ENCODE peak calls at places on chromosomes 16 and 17, in seven cellular contexts. D, P, I, F, L, N and M are unnamed samples.

GRCh38 chr16:278863-279366 is 1.5 kb upstream of the ARHGDIG start:
- DNase-seq in D (no peak), P (no peak), I (peak), F (peak), L (peak), N (peak), M (no peak)

GRCh38 chr16:50999181-50999580 is 151.9 kb downstream of the SALL1 start:
- DNase-seq in D (no peak), P (no peak), I (no peak), F (no peak), L (no peak), N (no peak), M (no peak)

GRCh38 chr17:12619444-12620199 is 46.1 kb upstream of the MYOCD start:
- DNase-seq in D (no peak), P (no peak), I (no peak), F (no peak), L (no peak), N (no peak), M (no peak)

GRCh38 chr16:12458051-12458450 is 345.6 kb downstream of the CPPED1 start:
- DNase-seq in D (no peak), P (no peak), I (no peak), F (no peak), L (no peak), N (no peak), M (no peak)

GRCh38 chr17:28579526-28579925 is 2.8 kb upstream of the ALDOC start:
- DNase-seq in D (no peak), P (no peak), I (no peak), F (no peak), L (no peak), N (no peak), M (no peak)

GRCh38 chr17:1492249-1493206 is at the start of gene MYO1C:
- DNase-seq in D (no peak), P (no peak), I (no peak), F (no peak), L (no peak), N (no peak), M (no peak)

GRCh38 chr17:30908717-30909420 is 2.8 kb upstream of the TEFM start:
- DNase-seq in D (no peak), P (no peak), I (no peak), F (no peak), L (no peak), N (no peak), M (no peak)

GRCh38 chr16:84766978-84767773 is 52.6 kb upstream of the CRISPLD2 start:
- DNase-seq in D (no peak), P (no peak), I (no peak), F (no peak), L (no peak), N (no peak), M (no peak)

GRCh38 chr17:44820631-44821196 is 9.4 kb downstream of the GJC1 start:
- DNase-seq in D (no peak), P (no peak), I (peak), F (no peak), L (no peak), N (peak), M (no peak)

GRCh38 chr16:77344306-77344705 is 90.5 kb downstream of the ADAMTS18 start:
- DNase-seq in D (no peak), P (no peak), I (no peak), F (no peak), L (no peak), N (no peak), M (no peak)

GRCh38 chr17:49557204-49558024 is 18.3 kb upstream of the NXPH3 start:
- DNase-seq in D (no peak), P (no peak), I (peak), F (no peak), L (peak), N (no peak), M (peak)

GRCh38 chr17:77692571-77693161 is 265.8 kb upstream of the TNRC6C start:
- DNase-seq in D (peak), P (no peak), I (peak), F (no peak), L (peak), N (no peak), M (no peak)

GRCh38 chr17:76493505-76494167 is 7.6 kb downstream of the RHBDF2 start:
- DNase-seq in D (no peak), P (no peak), I (peak), F (no peak), L (no peak), N (no peak), M (no peak)

GRCh38 chr16:54655171-54655590 is 275.5 kb upstream of the IRX5 start:
- DNase-seq in D (peak), P (no peak), I (no peak), F (peak), L (no peak), N (no peak), M (no peak)

GRCh38 chr17:56918916-56919315 is 5.1 kb upstream of the TRIM25 start:
- DNase-seq in D (no peak), P (no peak), I (peak), F (no peak), L (no peak), N (no peak), M (no peak)

GRCh38 chr17:34177642-34178041 is 77.4 kb upstream of the CCL2 start:
- DNase-seq in D (no peak), P (no peak), I (peak), F (no peak), L (no peak), N (no peak), M (no peak)

DNA sequence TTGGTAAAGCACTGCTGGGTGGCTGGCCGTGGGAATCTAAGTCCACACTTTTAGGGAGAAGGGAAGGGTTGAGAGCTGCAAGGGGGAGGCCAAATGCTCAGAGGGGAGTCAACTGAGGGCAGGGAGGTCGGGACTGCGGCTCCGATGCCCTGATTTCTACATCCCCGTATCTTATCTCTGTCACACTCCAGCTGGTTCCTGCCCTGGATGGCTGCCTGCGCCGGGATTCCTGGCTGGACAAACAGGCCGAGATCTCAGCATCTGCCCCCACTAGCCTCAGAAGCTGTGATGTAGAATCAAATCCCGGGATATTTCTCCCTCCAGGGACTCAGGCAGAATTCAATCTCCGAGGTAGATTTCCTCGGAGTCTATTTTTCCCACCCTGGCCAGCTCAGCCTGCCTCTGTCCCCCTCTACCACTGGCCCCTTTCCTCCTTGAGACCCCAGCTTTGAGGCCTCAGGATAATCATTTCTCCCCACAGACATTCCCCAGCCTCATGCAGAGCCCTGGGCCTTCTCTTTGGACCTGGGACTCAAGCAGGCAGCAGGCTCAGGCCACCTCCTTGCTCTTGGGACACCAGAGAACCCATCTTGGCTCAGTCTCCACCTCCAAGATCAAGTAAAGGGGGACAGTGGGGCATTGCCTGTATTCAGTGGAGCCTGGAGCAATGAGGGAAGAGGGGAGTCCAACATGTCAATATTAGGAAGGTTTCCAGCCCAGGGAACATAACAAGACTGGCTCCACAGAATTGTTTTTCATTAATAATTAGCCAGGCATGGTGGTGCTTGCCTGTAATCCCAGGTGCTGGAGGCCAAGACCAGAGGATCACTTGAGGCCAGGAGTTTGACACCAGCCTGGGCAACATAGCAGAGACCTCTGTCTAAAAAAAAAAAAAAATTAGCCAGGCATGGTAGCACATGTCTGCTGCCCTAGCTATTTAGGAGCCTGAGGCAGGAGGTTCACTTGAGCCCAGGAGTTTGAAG is 1.8 kb downstream of the SHBG start:
- DNase-seq in D (no peak), P (no peak), I (no peak), F (no peak), L (no peak), N (no peak), M (no peak)
- H3K4me3 ChIP-seq in D (no peak), P (no peak), I (no peak), F (no peak), L (no peak), N (no peak), M (no peak)

GRCh38 chr17:69460963-69461922 is 46.7 kb downstream of the MAP2K6 start:
- DNase-seq in D (no peak), P (no peak), I (no peak), F (no peak), L (no peak), N (no peak), M (no peak)
- H3K4me3 ChIP-seq in D (no peak), P (peak), I (no peak), F (no peak), L (no peak), N (no peak), M (no peak)

DNA sequence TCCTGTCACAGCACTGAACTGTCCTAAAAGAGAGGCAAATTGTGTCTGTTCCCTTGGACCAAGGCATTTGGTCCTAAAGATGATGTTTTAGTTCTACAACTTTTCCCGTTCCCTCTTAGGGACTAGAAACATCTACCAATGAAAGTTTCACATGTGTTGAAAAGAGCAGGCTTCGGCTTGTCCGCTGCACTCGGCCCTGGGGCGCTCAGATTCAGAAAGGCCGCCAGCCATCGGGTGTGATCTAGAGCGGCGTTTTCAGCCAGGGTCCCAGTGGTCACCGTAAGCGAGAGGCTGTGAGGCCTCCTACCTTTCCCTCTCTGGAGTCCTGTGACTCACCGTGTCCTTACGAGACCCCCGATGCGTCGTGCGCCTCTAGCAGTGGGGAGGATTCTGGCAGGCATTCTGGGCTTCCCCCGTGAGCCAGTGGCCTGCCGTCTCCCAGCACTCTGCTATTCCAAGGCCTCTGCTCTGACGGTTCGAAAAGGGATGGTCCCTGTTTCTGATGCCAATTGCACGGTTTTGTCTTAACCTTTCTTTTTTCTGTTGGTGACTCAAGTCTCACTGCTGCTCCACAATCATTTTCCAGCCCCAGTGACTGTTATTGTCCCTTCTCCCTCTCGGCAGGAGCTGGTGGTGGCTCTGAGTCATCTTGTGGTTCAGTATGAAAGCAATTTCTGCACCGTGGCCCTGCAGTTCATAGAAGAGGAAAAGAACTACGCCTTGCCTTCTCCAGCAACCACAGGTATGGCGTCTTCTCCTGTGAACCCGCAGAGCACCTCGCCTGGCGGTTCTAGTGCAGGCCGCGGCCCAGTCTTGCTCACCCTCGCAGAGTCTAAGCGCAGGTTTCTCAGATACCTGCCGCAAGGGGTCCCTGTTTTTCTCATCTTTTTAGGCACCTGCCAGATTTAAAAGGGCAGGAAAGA is 100.3 kb upstream of the CHMP6 start:
- DNase-seq in D (no peak), P (peak), I (peak), F (no peak), L (peak), N (peak), M (no peak)
- H3K4me3 ChIP-seq in D (no peak), P (peak), I (no peak), F (no peak), L (peak), N (no peak), M (no peak)

GRCh38 chr16:88885693-88886253 is 19.3 kb upstream of the PABPN1L start:
- DNase-seq in D (no peak), P (no peak), I (no peak), F (no peak), L (no peak), N (no peak), M (no peak)

GRCh38 chr16:88884569-88885271 is 18.3 kb upstream of the PABPN1L start:
- DNase-seq in D (no peak), P (no peak), I (no peak), F (no peak), L (no peak), N (no peak), M (no peak)

GRCh38 chr16:88888057-88888777 is 21.8 kb upstream of the PABPN1L start:
- DNase-seq in D (no peak), P (no peak), I (no peak), F (no peak), L (no peak), N (no peak), M (no peak)

GRCh38 chr16:88886915-88887521 is 20.6 kb upstream of the PABPN1L start:
- DNase-seq in D (peak), P (no peak), I (peak), F (peak), L (no peak), N (no peak), M (no peak)

DNA sequence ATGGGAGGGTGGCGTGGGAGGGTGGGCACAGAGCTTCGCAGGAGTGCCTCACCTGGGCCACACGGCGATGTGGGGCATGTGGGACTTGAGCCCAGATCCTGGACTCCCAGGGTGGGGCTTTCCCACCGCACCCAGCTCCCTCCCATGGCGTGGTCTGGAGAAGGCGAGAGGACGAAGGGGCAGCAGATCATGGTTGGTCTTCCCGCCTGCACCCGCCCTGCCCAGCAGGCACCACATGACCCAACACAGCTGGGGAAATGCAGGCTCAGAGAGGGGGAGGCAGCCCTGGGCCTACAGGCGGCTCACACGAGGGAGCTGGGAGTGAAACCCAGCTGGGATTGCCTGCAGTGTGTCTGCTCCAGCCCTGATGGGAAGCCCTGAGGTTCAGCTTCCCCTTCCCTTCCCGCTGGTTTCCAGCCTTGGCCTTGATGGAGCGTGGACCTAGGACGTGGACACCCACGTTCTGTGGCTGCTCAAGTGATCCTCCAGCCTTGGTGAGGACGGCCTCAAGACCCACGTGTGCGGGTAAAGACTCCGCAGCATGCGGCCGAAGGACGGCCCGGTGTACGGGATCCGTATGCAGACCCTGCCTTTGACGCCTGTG is 20.0 kb upstream of the PABPN1L start:
- DNase-seq in D (no peak), P (no peak), I (peak), F (no peak), L (no peak), N (no peak), M (no peak)
- H3K4me3 ChIP-seq in D (no peak), P (no peak), I (no peak), F (no peak), L (no peak), N (no peak), M (no peak)

GRCh38 chr17:63246344-63246743 is 199.8 kb downstream of the CYB561 start:
- DNase-seq in D (no peak), P (no peak), I (peak), F (no peak), L (no peak), N (no peak), M (no peak)

GRCh38 chr17:63250830-63251229 is 195.3 kb downstream of the CYB561 start:
- DNase-seq in D (no peak), P (no peak), I (peak), F (no peak), L (no peak), N (no peak), M (no peak)

GRCh38 chr17:63249256-63250006 is 196.7 kb downstream of the CYB561 start:
- DNase-seq in D (no peak), P (no peak), I (peak), F (no peak), L (no peak), N (no peak), M (no peak)

GRCh38 chr17:63247706-63248105 is 198.4 kb downstream of the CYB561 start:
- DNase-seq in D (no peak), P (no peak), I (no peak), F (no peak), L (no peak), N (no peak), M (no peak)
- H3K4me3 ChIP-seq in D (no peak), P (no peak), I (no peak), F (no peak), L (no peak), N (no peak), M (no peak)

GRCh38 chr17:59757881-59758385 is 50.5 kb downstream of the VMP1 start:
- DNase-seq in D (no peak), P (no peak), I (no peak), F (no peak), L (no peak), N (no peak), M (no peak)

GRCh38 chr17:59761385-59762021 is 54.0 kb downstream of the VMP1 start:
- DNase-seq in D (no peak), P (no peak), I (peak), F (no peak), L (no peak), N (no peak), M (peak)

GRCh38 chr17:59762826-59763374 is 55.4 kb downstream of the VMP1 start:
- DNase-seq in D (no peak), P (no peak), I (no peak), F (no peak), L (no peak), N (no peak), M (no peak)

GRCh38 chr17:59762022-59762825 is 54.8 kb downstream of the VMP1 start:
- DNase-seq in D (no peak), P (no peak), I (peak), F (peak), L (no peak), N (no peak), M (no peak)

GRCh38 chr17:59760164-59760563 is 52.7 kb downstream of the VMP1 start:
- DNase-seq in D (no peak), P (no peak), I (no peak), F (no peak), L (no peak), N (no peak), M (no peak)
- H3K4me3 ChIP-seq in D (no peak), P (no peak), I (no peak), F (no peak), L (no peak), N (no peak), M (no peak)

GRCh38 chr17:60510031-60510430 is 16.0 kb downstream of the APPBP2 start:
- DNase-seq in D (no peak), P (no peak), I (no peak), F (no peak), L (no peak), N (no peak), M (no peak)

GRCh38 chr17:60514053-60514452 is 12.0 kb downstream of the APPBP2 start:
- DNase-seq in D (no peak), P (no peak), I (no peak), F (no peak), L (no peak), N (no peak), M (no peak)

GRCh38 chr17:60510723-60511122 is 15.3 kb downstream of the APPBP2 start:
- DNase-seq in D (no peak), P (no peak), I (no peak), F (no peak), L (no peak), N (no peak), M (no peak)

GRCh38 chr17:60514500-60514899 is 11.5 kb downstream of the APPBP2 start:
- DNase-seq in D (no peak), P (no peak), I (no peak), F (no peak), L (no peak), N (no peak), M (no peak)

GRCh38 chr17:60513014-60513413 is 13.0 kb downstream of the APPBP2 start:
- DNase-seq in D (no peak), P (no peak), I (no peak), F (no peak), L (no peak), N (no peak), M (no peak)
- H3K4me3 ChIP-seq in D (no peak), P (no peak), I (no peak), F (no peak), L (no peak), N (no peak), M (no peak)